ENCODE peak calls at places on chromosomes 5 and 9, in ten cellular contexts. One of them, this sample, is unnamed.

GRCh38 chr9:83062653-83063527 is at the start of gene RASEF:
- DNase-seq in SK-N-SH: peak; percentile 86
- DNase-seq in MM.1S: no peak
- DNase-seq in IMR-90: no peak
- DNase-seq in fibroblast of lung: peak; percentile 6
- DNase-seq in NT2/D1: peak; percentile 40
- DNase-seq in colonic mucosa: peak; percentile 85
- DNase-seq in neuronal stem cell: peak; percentile 41
- DNase-seq in HCT116: no peak
- DNase-seq in neural progenitor cell: peak; percentile 74
- DNase-seq in this sample: peak; percentile 89

GRCh38 chr5:147455822-147456221 is 54.0 kb downstream of the DPYSL3 start:
- DNase-seq in SK-N-SH: peak; percentile 42
- DNase-seq in MM.1S: no peak
- DNase-seq in IMR-90: no peak
- DNase-seq in fibroblast of lung: peak; percentile 38
- DNase-seq in NT2/D1: no peak
- DNase-seq in colonic mucosa: no peak
- DNase-seq in neuronal stem cell: no peak
- DNase-seq in HCT116: no peak
- DNase-seq in neural progenitor cell: no peak
- DNase-seq in this sample: no peak

GRCh38 chr5:120139039-120139438 is 325.1 kb upstream of the PRR16 start:
- DNase-seq in SK-N-SH: no peak
- DNase-seq in MM.1S: no peak
- DNase-seq in IMR-90: peak; percentile 99
- DNase-seq in fibroblast of lung: peak; percentile 100
- DNase-seq in NT2/D1: no peak
- DNase-seq in colonic mucosa: no peak
- DNase-seq in neuronal stem cell: no peak
- DNase-seq in HCT116: no peak
- DNase-seq in neural progenitor cell: no peak
- DNase-seq in this sample: no peak

GRCh38 chr5:158943057-158943456 is 156.7 kb downstream of the EBF1 start:
- DNase-seq in SK-N-SH: no peak
- DNase-seq in MM.1S: no peak
- DNase-seq in IMR-90: peak; percentile 91
- DNase-seq in fibroblast of lung: peak; percentile 76
- DNase-seq in NT2/D1: no peak
- DNase-seq in colonic mucosa: no peak
- DNase-seq in neuronal stem cell: no peak
- DNase-seq in HCT116: peak; percentile 16
- DNase-seq in neural progenitor cell: no peak
- DNase-seq in this sample: no peak

GRCh38 chr9:116569111-116569510 is 118.0 kb upstream of the TRIM32 start:
- DNase-seq in SK-N-SH: no peak
- DNase-seq in MM.1S: no peak
- DNase-seq in IMR-90: no peak
- DNase-seq in fibroblast of lung: peak; percentile 45
- DNase-seq in NT2/D1: no peak
- DNase-seq in colonic mucosa: no peak
- DNase-seq in neuronal stem cell: no peak
- DNase-seq in HCT116: no peak
- DNase-seq in neural progenitor cell: no peak
- DNase-seq in this sample: no peak

GRCh38 chr5:160831801-160832200 is 20.2 kb downstream of the ATP10B start:
- DNase-seq in SK-N-SH: no peak
- DNase-seq in MM.1S: no peak
- DNase-seq in IMR-90: no peak
- DNase-seq in fibroblast of lung: no peak
- DNase-seq in NT2/D1: no peak
- DNase-seq in colonic mucosa: no peak
- DNase-seq in neuronal stem cell: no peak
- DNase-seq in HCT116: no peak
- DNase-seq in neural progenitor cell: no peak
- DNase-seq in this sample: no peak

GRCh38 chr5:44574626-44575025 is 185.4 kb upstream of the FGF10 start:
- DNase-seq in SK-N-SH: no peak
- DNase-seq in MM.1S: no peak
- DNase-seq in IMR-90: no peak
- DNase-seq in fibroblast of lung: no peak
- DNase-seq in NT2/D1: no peak
- DNase-seq in colonic mucosa: no peak
- DNase-seq in neuronal stem cell: no peak
- DNase-seq in HCT116: no peak
- DNase-seq in neural progenitor cell: no peak
- DNase-seq in this sample: no peak

GRCh38 chr5:180313677-180314076 is 21.8 kb upstream of the MAPK9 start:
- DNase-seq in SK-N-SH: peak; percentile 91
- DNase-seq in MM.1S: no peak
- DNase-seq in IMR-90: no peak
- DNase-seq in fibroblast of lung: peak; percentile 50
- DNase-seq in NT2/D1: no peak
- DNase-seq in colonic mucosa: peak; percentile 82
- DNase-seq in neuronal stem cell: no peak
- DNase-seq in HCT116: no peak
- DNase-seq in neural progenitor cell: no peak
- DNase-seq in this sample: no peak

GRCh38 chr5:157491471-157491870 is 31.5 kb downstream of the NIPAL4 start:
- DNase-seq in SK-N-SH: no peak
- DNase-seq in MM.1S: no peak
- DNase-seq in IMR-90: no peak
- DNase-seq in fibroblast of lung: no peak
- DNase-seq in NT2/D1: no peak
- DNase-seq in colonic mucosa: no peak
- DNase-seq in neuronal stem cell: no peak
- DNase-seq in HCT116: no peak
- DNase-seq in neural progenitor cell: no peak
- DNase-seq in this sample: no peak

GRCh38 chr9:96219615-96220257 is 82.2 kb downstream of the HSD17B3 start:
- DNase-seq in SK-N-SH: peak; percentile 55
- DNase-seq in MM.1S: no peak
- DNase-seq in IMR-90: no peak
- DNase-seq in fibroblast of lung: no peak
- DNase-seq in NT2/D1: no peak
- DNase-seq in colonic mucosa: peak; percentile 39
- DNase-seq in neuronal stem cell: no peak
- DNase-seq in HCT116: no peak
- DNase-seq in neural progenitor cell: peak; percentile 28
- DNase-seq in this sample: peak; percentile 81

GRCh38 chr5:168808217-168808616 is 229.0 kb upstream of the PANK3 start:
- DNase-seq in SK-N-SH: no peak
- DNase-seq in MM.1S: no peak
- DNase-seq in IMR-90: no peak
- DNase-seq in fibroblast of lung: no peak
- DNase-seq in NT2/D1: no peak
- DNase-seq in colonic mucosa: no peak
- DNase-seq in neuronal stem cell: no peak
- DNase-seq in HCT116: no peak
- DNase-seq in neural progenitor cell: no peak
- DNase-seq in this sample: no peak

GRCh38 chr5:83404182-83404712 is 67.3 kb upstream of the VCAN start:
- DNase-seq in SK-N-SH: no peak
- DNase-seq in MM.1S: no peak
- DNase-seq in IMR-90: no peak
- DNase-seq in fibroblast of lung: no peak
- DNase-seq in NT2/D1: no peak
- DNase-seq in colonic mucosa: no peak
- DNase-seq in neuronal stem cell: peak; percentile 29
- DNase-seq in HCT116: no peak
- DNase-seq in neural progenitor cell: peak; percentile 60
- DNase-seq in this sample: no peak

GRCh38 chr9:127444921-127445850 is 6.0 kb downstream of the RPL12 start:
- DNase-seq in SK-N-SH: no peak
- DNase-seq in MM.1S: no peak
- DNase-seq in IMR-90: peak; percentile 44
- DNase-seq in fibroblast of lung: peak; percentile 42
- DNase-seq in NT2/D1: no peak
- DNase-seq in colonic mucosa: no peak
- DNase-seq in neuronal stem cell: no peak
- DNase-seq in HCT116: no peak
- DNase-seq in neural progenitor cell: no peak
- DNase-seq in this sample: peak; percentile 54

GRCh38 chr5:132059696-132060500 is 557 bp upstream of the IL3 start:
- DNase-seq in SK-N-SH: peak; percentile 3
- DNase-seq in MM.1S: no peak
- DNase-seq in IMR-90: no peak
- DNase-seq in fibroblast of lung: no peak
- DNase-seq in NT2/D1: no peak
- DNase-seq in colonic mucosa: no peak
- DNase-seq in neuronal stem cell: no peak
- DNase-seq in HCT116: no peak
- DNase-seq in neural progenitor cell: no peak
- DNase-seq in this sample: peak; percentile 35

GRCh38 chr5:6490693-6491092 is 42.0 kb downstream of the UBE2QL1 start:
- DNase-seq in SK-N-SH: peak; percentile 48
- DNase-seq in MM.1S: no peak
- DNase-seq in IMR-90: no peak
- DNase-seq in fibroblast of lung: no peak
- DNase-seq in NT2/D1: no peak
- DNase-seq in colonic mucosa: no peak
- DNase-seq in neuronal stem cell: no peak
- DNase-seq in HCT116: no peak
- DNase-seq in neural progenitor cell: no peak
- DNase-seq in this sample: no peak

GRCh38 chr5:39475055-39475454 is 50.3 kb upstream of the DAB2 start:
- DNase-seq in SK-N-SH: no peak
- DNase-seq in MM.1S: no peak
- DNase-seq in IMR-90: no peak
- DNase-seq in fibroblast of lung: no peak
- DNase-seq in NT2/D1: no peak
- DNase-seq in colonic mucosa: no peak
- DNase-seq in neuronal stem cell: no peak
- DNase-seq in HCT116: no peak
- DNase-seq in neural progenitor cell: no peak
- DNase-seq in this sample: no peak

GRCh38 chr5:136769900-136770684 is 404.7 kb upstream of the TRPC7 start:
- DNase-seq in SK-N-SH: peak; percentile 73
- DNase-seq in MM.1S: peak; percentile 55
- DNase-seq in IMR-90: peak; percentile 50
- DNase-seq in fibroblast of lung: peak; percentile 40
- DNase-seq in NT2/D1: peak; percentile 68
- DNase-seq in colonic mucosa: peak; percentile 44
- DNase-seq in neuronal stem cell: peak; percentile 64
- DNase-seq in HCT116: peak; percentile 33
- DNase-seq in neural progenitor cell: peak; percentile 87
- DNase-seq in this sample: peak; percentile 94

GRCh38 chr9:123225995-123226394 is 42.4 kb downstream of the STRBP start:
- DNase-seq in SK-N-SH: no peak
- DNase-seq in MM.1S: no peak
- DNase-seq in IMR-90: peak; percentile 58
- DNase-seq in fibroblast of lung: peak; percentile 35
- DNase-seq in NT2/D1: no peak
- DNase-seq in colonic mucosa: no peak
- DNase-seq in neuronal stem cell: no peak
- DNase-seq in HCT116: no peak
- DNase-seq in neural progenitor cell: no peak
- DNase-seq in this sample: no peak

GRCh38 chr5:88290801-88291200 is 22.2 kb upstream of the TMEM161B start:
- DNase-seq in SK-N-SH: no peak
- DNase-seq in MM.1S: no peak
- DNase-seq in IMR-90: peak; percentile 72
- DNase-seq in fibroblast of lung: peak; percentile 8
- DNase-seq in NT2/D1: no peak
- DNase-seq in colonic mucosa: no peak
- DNase-seq in neuronal stem cell: no peak
- DNase-seq in HCT116: no peak
- DNase-seq in neural progenitor cell: no peak
- DNase-seq in this sample: no peak
- H3K4me1 ChIP-seq in SK-N-SH: no peaks in the 10 kb centered on the region
- H3K4me1 ChIP-seq in MM.1S: no peaks in the 10 kb centered on the region
- H3K4me1 ChIP-seq in IMR-90: no peaks in the 10 kb centered on the region
- H3K4me1 ChIP-seq in fibroblast of lung: peaks cover 2% of the 10 kb centered on the region
- H3K4me1 ChIP-seq in NT2/D1: no peaks in the 10 kb centered on the region
- H3K4me1 ChIP-seq in colonic mucosa: no peaks in the 10 kb centered on the region
- H3K4me1 ChIP-seq in neuronal stem cell: no peaks in the 10 kb centered on the region
- H3K4me1 ChIP-seq in HCT116: no peaks in the 10 kb centered on the region
- H3K4me1 ChIP-seq in neural progenitor cell: no peaks in the 10 kb centered on the region
- H3K4me1 ChIP-seq in this sample: no peaks in the 10 kb centered on the region

GRCh38 chr5:14449052-14449661 is 132.4 kb upstream of the OTULINL start:
- DNase-seq in SK-N-SH: peak; percentile 60
- DNase-seq in MM.1S: no peak
- DNase-seq in IMR-90: peak; percentile 86
- DNase-seq in fibroblast of lung: peak; percentile 72
- DNase-seq in NT2/D1: no peak
- DNase-seq in colonic mucosa: peak; percentile 56
- DNase-seq in neuronal stem cell: no peak
- DNase-seq in HCT116: no peak
- DNase-seq in neural progenitor cell: no peak
- DNase-seq in this sample: no peak
- H3K9ac ChIP-seq in SK-N-SH: peak overlapping the region; percentile 80
- H3K9ac ChIP-seq in MM.1S: no peak overlapping the region
- H3K9ac ChIP-seq in IMR-90: no peak overlapping the region
- H3K9ac ChIP-seq in fibroblast of lung: no peak overlapping the region
- H3K9ac ChIP-seq in NT2/D1: no peak overlapping the region
- H3K9ac ChIP-seq in colonic mucosa: no peak overlapping the region
- H3K9ac ChIP-seq in neuronal stem cell: no peak overlapping the region
- H3K9ac ChIP-seq in HCT116: no peak overlapping the region
- H3K9ac ChIP-seq in neural progenitor cell: no peak overlapping the region
- H3K9ac ChIP-seq in this sample: no peak overlapping the region

GRCh38 chr9:81636280-81636653 is 53.1 kb downstream of the TLE1 start:
- DNase-seq in SK-N-SH: no peak
- DNase-seq in MM.1S: no peak
- DNase-seq in IMR-90: no peak
- DNase-seq in fibroblast of lung: no peak
- DNase-seq in NT2/D1: no peak
- DNase-seq in colonic mucosa: no peak
- DNase-seq in neuronal stem cell: no peak
- DNase-seq in HCT116: no peak
- DNase-seq in neural progenitor cell: no peak
- DNase-seq in this sample: no peak
- H3K4me1 ChIP-seq in SK-N-SH: peaks cover 14% of the 10 kb centered on the region
- H3K4me1 ChIP-seq in MM.1S: no peaks in the 10 kb centered on the region
- H3K4me1 ChIP-seq in IMR-90: peaks cover 27% of the 10 kb centered on the region
- H3K4me1 ChIP-seq in fibroblast of lung: peaks cover 32% of the 10 kb centered on the region
- H3K4me1 ChIP-seq in NT2/D1: no peaks in the 10 kb centered on the region
- H3K4me1 ChIP-seq in colonic mucosa: peaks cover 4% of the 10 kb centered on the region
- H3K4me1 ChIP-seq in neuronal stem cell: peaks cover 21% of the 10 kb centered on the region
- H3K4me1 ChIP-seq in HCT116: no peaks in the 10 kb centered on the region
- H3K4me1 ChIP-seq in neural progenitor cell: peaks cover 33% of the 10 kb centered on the region
- H3K4me1 ChIP-seq in this sample: no peaks in the 10 kb centered on the region

DNA sequence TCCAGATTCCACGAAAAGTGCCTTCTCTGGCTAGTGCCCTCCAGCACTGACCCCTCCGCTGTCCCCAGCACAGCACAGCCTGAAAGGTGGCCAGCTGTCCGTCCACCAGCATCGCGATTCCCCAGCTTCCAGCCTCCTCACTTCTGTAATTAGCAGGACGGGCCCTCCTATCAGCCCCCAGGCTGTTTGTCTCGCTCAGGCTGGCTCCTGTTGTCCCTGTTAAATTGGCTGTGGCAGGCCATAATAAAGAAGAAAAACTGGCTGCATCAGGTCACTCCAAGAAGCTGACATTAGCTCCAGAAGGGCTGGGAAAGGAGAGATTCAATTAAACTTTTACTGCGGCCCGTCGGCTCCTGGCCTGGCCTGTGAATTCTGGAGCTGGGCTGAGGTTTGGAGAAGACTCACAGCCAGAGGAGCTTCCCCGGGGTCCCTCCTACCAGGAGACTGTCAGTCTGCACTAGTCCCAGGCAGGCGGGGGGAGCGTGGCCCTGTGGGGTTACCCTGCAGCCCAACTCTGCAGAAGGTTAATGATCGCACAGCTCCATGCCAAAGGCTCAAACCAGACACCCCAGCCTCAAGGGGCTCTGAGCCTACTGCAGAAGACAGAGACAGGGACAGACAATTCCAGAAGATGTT is 40.7 kb downstream of the OLFM1 start:
- DNase-seq in SK-N-SH: peak; percentile 80
- DNase-seq in MM.1S: no peak
- DNase-seq in IMR-90: no peak
- DNase-seq in fibroblast of lung: no peak
- DNase-seq in NT2/D1: no peak
- DNase-seq in colonic mucosa: no peak
- DNase-seq in neuronal stem cell: peak; percentile 65
- DNase-seq in HCT116: no peak
- DNase-seq in neural progenitor cell: peak; percentile 89
- DNase-seq in this sample: no peak
- H3K9ac ChIP-seq in SK-N-SH: no peak overlapping the region
- H3K9ac ChIP-seq in MM.1S: no peak overlapping the region
- H3K9ac ChIP-seq in IMR-90: no peak overlapping the region
- H3K9ac ChIP-seq in fibroblast of lung: no peak overlapping the region
- H3K9ac ChIP-seq in NT2/D1: no peak overlapping the region
- H3K9ac ChIP-seq in colonic mucosa: no peak overlapping the region
- H3K9ac ChIP-seq in neuronal stem cell: no peak overlapping the region
- H3K9ac ChIP-seq in HCT116: no peak overlapping the region
- H3K9ac ChIP-seq in neural progenitor cell: no peak overlapping the region
- H3K9ac ChIP-seq in this sample: no peak overlapping the region

This sample was measured in endodermal cell.